ENCODE peak calls at places on chromosome 15, in six cellular contexts. O, J, T, X, M and A are unnamed samples. For H3K27me3, the result is how much of the 10 kb centered on the place peaks cover.

GRCh38 chr15:99674279-99674678 is 59.0 kb downstream of the LYSMD4 start:
- DNase-seq in T (no peak), M (no peak), J (no peak), O (no peak), X (no peak), A (no peak)

GRCh38 chr15:77030042-77030927 is 35.4 kb downstream of the PSTPIP1 start:
- DNase-seq in J (peak), O (no peak), X (no peak), T (no peak), M (no peak), A (no peak)

GRCh38 chr15:72288796-72289596 is 16.6 kb upstream of the PARP6 start:
- DNase-seq in O (no peak), M (no peak), J (peak), T (no peak), X (no peak), A (no peak)

GRCh38 chr15:85606721-85607120 is 188.0 kb downstream of the KLHL25 start:
- DNase-seq in M (no peak), O (no peak), X (no peak), J (no peak), T (no peak), A (no peak)

GRCh38 chr15:84878504-84878903 is 6.0 kb upstream of the SLC28A1 start:
- DNase-seq in T (peak), X (peak), J (peak), M (peak), O (peak), A (peak)

GRCh38 chr15:67033521-67033920 is 31.9 kb upstream of the SMAD3 start:
- DNase-seq in X (no peak), M (no peak), O (no peak), T (no peak), J (peak), A (no peak)

GRCh38 chr15:85473455-85473854 is 93.1 kb downstream of the AKAP13 start:
- DNase-seq in O (no peak), M (peak), X (no peak), J (no peak), T (no peak), A (peak)

GRCh38 chr15:68091743-68092142 is 37.6 kb downstream of the PIAS1 start:
- DNase-seq in J (no peak), T (no peak), X (no peak), O (no peak), M (no peak), A (no peak)

GRCh38 chr15:96746621-96747155 is 416.2 kb downstream of the NR2F2 start:
- DNase-seq in J (no peak), T (no peak), X (no peak), O (peak), M (no peak), A (no peak)

GRCh38 chr15:31034152-31034551 is 42.7 kb upstream of the MTMR10 start:
- DNase-seq in M (no peak), J (no peak), X (peak), T (no peak), O (no peak), A (peak)

GRCh38 chr15:90035835-90036220 is 34.7 kb downstream of the ZNF710 start:
- DNase-seq in X (no peak), T (no peak), O (no peak), M (no peak), J (no peak), A (no peak)

GRCh38 chr15:74011610-74012009 is 17.1 kb downstream of the PML start:
- DNase-seq in J (no peak), T (no peak), X (no peak), M (peak), O (no peak), A (peak)

GRCh38 chr15:82750831-82751181 is 41.1 kb upstream of the AP3B2 start:
- DNase-seq in T (no peak), O (no peak), X (peak), M (no peak), J (no peak), A (no peak)

GRCh38 chr15:101697488-101697887 is 26.8 kb downstream of the TARS3 start:
- DNase-seq in X (no peak), J (no peak), M (no peak), O (no peak), T (no peak), A (no peak)

GRCh38 chr15:83871808-83872559 is 218.1 kb downstream of the ADAMTSL3 start:
- DNase-seq in O (no peak), J (no peak), T (no peak), X (peak), M (peak), A (peak)

GRCh38 chr15:59447367-59447766 is 9.4 kb downstream of the FAM81A start:
- DNase-seq in M (no peak), J (no peak), T (no peak), O (no peak), X (no peak), A (no peak)

GRCh38 chr15:22895465-22896190 is 57.2 kb downstream of the NIPA2 start:
- DNase-seq in M (no peak), O (no peak), T (no peak), X (peak), J (no peak), A (peak)

GRCh38 chr15:75676688-75677475 is 29.2 kb downstream of the SNX33 start:
- DNase-seq in T (no peak), O (no peak), X (no peak), J (no peak), M (no peak), A (no peak)

GRCh38 chr15:76987276-76987675 is 7.7 kb upstream of the PSTPIP1 start:
- DNase-seq in X (no peak), O (no peak), T (no peak), J (no peak), M (no peak), A (no peak)

GRCh38 chr15:82871577-82872484 is 62.4 kb downstream of the WHAMM start:
- DNase-seq in T (no peak), X (no peak), J (peak), M (no peak), O (no peak), A (no peak)

GRCh38 chr15:68352401-68353062 is 75.0 kb downstream of the FEM1B start:
- DNase-seq in O (no peak), M (peak), X (peak), T (no peak), J (no peak), A (peak)

GRCh38 chr15:67136802-67137201 is 71.4 kb downstream of the SMAD3 start:
- DNase-seq in M (peak), J (no peak), O (no peak), X (no peak), T (no peak), A (no peak)

GRCh38 chr15:90315276-90315982 is 36.7 kb upstream of the ZNF774 start:
- DNase-seq in J (no peak), T (no peak), X (peak), O (no peak), M (peak), A (peak)

GRCh38 chr15:94387854-94388441 is 156.6 kb downstream of the MCTP2 start:
- DNase-seq in X (no peak), M (peak), T (no peak), O (no peak), J (no peak), A (no peak)

DNA sequence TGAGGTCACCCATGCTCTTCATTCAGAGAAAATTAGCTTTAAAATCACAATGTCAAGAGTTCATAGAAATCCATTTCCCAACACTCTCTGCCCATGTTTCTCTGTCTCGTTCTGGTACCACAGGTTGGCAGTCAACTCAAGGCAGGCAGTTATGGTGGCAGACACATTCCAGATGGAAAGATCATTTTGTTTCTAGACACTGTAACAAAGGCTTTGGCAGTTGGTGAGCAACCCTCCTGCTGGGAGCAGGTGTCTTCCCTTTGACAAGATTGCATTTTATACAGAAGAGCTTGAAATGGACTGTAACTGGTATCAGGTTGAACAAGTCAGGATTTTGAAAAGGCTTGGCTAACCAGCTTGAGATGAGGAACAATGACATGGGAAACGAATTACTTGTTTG is 169.9 kb downstream of the SEMA6D start:
- DNase-seq in J (no peak), O (no peak), T (no peak), X (no peak), M (no peak), A (no peak)
- H3K27me3 ChIP-seq in J (under half), O (under half), T (under half), X (under half), M (under half), A (under half)

GRCh38 chr15:88124199-88124598 is 132.3 kb downstream of the NTRK3 start:
- DNase-seq in O (no peak), X (no peak), M (no peak), T (no peak), J (no peak), A (no peak)
- H3K14ac ChIP-seq in O (no peak), X (no peak), M (no peak), T (no peak), J (no peak), A (no peak)

GRCh38 chr15:26682765-26683164 is 90.1 kb downstream of the GABRB3 start:
- DNase-seq in J (peak), O (no peak), T (no peak), M (no peak), X (no peak), A (no peak)
- H3K27me3 ChIP-seq in J (under half), O (under half), T (under half), M (under half), X (under half), A (under half)

GRCh38 chr15:65292938-65293518 is 2.8 kb upstream of the RNU5A-1 start:
- DNase-seq in J (no peak), X (no peak), M (no peak), O (no peak), T (no peak), A (no peak)

GRCh38 chr15:65302061-65302460 is 2.4 kb upstream of the RNU5B-1 start:
- DNase-seq in J (no peak), O (no peak), M (no peak), X (no peak), T (no peak), A (no peak)

GRCh38 chr15:65303687-65304392 is 637 bp upstream of the RNU5B-1 start:
- DNase-seq in X (peak), M (peak), T (no peak), O (peak), J (peak), A (peak)

GRCh38 chr15:65300924-65301441 is 3.5 kb upstream of the RNU5B-1 start:
- DNase-seq in O (no peak), M (no peak), T (no peak), X (no peak), J (peak), A (no peak)

GRCh38 chr15:65298731-65299130 is 2.9 kb downstream of the RNU5A-1 start:
- DNase-seq in M (no peak), X (no peak), J (no peak), O (no peak), T (no peak), A (no peak)
- H3K14ac ChIP-seq in M (no peak), X (no peak), J (no peak), O (no peak), T (no peak), A (no peak)

DNA sequence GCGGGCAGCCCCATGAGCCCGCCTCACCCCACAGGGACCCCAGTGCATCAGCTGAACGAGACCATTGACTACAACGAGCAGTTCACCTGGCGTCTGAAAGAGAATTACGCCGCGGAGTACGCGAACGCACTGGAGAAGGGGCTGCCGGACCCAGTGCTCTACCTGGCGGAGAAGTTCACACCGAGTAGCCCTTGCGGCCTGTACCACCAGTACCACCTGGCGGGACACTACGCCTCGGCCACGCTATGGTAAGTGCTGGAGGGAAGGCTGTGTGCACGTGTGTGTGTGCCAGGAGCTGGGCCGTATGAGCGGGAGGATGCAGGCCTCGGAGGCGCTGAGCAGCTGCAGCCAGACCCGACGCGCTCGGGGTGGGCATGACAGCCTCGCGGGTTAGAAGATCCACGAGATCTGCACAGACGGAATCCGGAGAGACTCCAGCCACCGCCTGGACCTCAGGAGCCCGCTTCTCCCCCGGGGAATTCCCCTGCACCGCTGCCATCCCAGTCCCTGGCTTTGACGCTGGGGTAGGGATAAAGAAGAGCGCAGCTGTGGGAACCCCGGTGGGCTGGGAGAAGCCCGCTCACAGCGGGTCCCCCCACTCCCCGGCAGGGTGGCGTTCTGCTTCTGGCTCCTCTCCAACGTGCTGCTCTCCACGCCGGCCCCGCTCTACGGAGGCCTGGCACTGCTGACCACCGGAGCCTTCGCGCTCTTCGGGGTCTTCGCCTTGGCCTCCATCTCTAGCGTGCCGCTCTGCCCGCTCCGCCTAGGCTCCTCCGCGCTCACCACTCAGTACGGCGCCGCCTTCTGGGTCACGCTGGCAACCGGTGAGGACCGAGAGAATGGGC is 2.6 kb downstream of the DUOXA2 start:
- DNase-seq in X (no peak), M (peak), O (no peak), J (no peak), T (no peak), A (no peak)
- H3K27me3 ChIP-seq in X (half or more), M (half or more), O (half or more), J (half or more), T (half or more), A (half or more)

DNA sequence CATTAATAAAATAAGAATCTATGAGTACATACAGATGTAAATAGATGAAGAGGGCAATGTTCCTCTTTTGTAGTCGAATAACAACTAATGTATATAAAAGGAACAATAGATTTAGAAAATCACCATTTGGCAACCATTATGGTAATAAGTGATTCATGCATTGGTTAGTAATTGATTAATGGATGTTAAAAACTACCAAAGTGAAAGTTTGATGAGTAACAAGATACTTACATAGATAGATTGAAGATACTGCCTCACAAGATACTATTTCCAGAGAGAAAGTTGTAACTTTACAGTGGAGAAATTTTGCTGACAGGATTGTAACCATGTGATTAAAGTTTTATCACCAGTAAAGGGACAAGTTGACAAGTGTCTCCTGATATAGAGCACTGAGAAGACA is 55.0 kb downstream of the TCF12 start:
- DNase-seq in O (no peak), M (no peak), X (no peak), J (no peak), T (no peak), A (no peak)
- H3K14ac ChIP-seq in O (no peak), M (no peak), X (no peak), J (no peak), T (no peak), A (no peak)

DNA sequence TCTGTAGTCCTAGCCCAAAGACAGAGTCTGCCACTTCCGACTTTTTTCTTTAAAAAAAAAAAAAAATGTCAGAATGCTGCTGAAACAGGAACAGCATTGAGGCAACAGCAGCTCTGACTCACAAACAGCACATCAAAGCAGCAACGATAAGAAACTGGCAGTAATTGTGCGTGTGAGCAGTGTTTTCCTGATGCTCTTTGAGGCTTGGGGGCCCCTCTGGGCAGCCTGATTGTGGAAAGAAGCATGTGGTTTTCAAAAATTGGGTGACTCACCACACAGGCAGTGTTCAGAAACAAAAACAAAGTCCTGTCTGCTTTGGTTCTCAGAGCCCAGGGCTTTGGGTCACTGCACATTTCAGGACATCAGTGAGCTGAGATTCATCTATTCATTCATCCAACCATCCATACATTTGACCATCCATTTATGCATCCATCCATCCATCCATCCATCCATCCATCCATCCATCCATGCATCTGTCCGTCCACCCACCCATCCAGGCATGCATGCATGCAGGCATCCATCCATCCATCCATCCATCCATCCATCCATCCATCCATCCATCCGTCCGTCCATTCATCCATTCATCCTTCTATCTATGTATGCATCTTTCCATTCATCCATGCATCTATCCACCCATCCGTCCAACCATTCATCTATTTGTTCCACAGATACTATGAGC is 308.4 kb downstream of the RPLP1 start:
- DNase-seq in T (no peak), O (no peak), X (peak), J (no peak), M (peak), A (peak)
- H3K27me3 ChIP-seq in T (under half), O (under half), X (under half), J (under half), M (under half), A (under half)

GRCh38 chr15:38648116-38648843 is 83.7 kb upstream of the RASGRP1 start:
- DNase-seq in M (no peak), J (no peak), T (no peak), X (no peak), O (no peak), A (peak)

GRCh38 chr15:38646716-38647115 is 82.1 kb upstream of the RASGRP1 start:
- DNase-seq in X (no peak), J (no peak), O (no peak), T (no peak), M (no peak), A (no peak)

GRCh38 chr15:38638841-38639240 is 74.2 kb upstream of the RASGRP1 start:
- DNase-seq in M (no peak), T (no peak), X (no peak), O (no peak), J (no peak), A (no peak)

GRCh38 chr15:38647683-38648082 is 83.1 kb upstream of the RASGRP1 start:
- DNase-seq in O (no peak), X (peak), J (no peak), T (no peak), M (peak), A (peak)

GRCh38 chr15:38642689-38643270 is 78.2 kb upstream of the RASGRP1 start:
- DNase-seq in X (no peak), J (no peak), O (no peak), T (no peak), M (no peak), A (no peak)
- H3K14ac ChIP-seq in X (no peak), J (no peak), O (no peak), T (no peak), M (no peak), A (no peak)

DNA sequence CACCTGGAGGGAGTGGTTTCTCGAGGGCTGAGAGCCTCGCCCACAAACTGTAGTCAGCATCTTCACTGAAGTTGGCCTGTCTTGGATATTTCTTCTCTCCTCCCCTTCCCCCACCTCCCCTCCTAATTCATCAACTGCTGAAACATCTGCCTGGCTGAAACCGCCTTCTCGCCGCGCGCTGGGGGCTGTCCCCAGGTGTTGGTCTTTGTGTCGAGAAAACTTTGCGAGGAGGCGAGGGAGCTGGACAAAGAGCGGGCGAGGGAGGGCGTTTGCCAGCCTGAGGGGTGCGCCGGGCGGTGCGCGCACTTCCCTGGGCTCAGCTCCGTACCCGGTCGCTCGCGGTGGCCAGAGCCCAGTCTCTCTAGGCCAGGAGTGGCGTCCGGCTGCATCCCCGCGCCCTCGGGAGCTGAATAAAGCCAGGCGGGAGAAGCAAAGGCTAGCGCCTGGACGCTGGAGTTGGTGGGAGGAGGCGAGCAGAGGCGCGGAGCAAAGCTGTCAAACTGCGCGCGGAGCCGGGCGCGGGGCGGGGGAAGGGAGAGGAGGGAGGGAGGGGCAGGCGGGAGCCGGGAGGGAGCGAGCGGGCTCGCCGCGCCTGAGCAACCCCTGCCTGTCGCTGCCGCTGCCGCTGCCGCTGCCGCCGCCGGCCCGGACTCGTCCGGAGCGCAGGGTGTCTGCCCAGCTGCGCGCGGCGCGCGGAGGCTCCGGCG is at the start of gene ST8SIA2:
- DNase-seq in X (no peak), O (peak), J (peak), M (no peak), T (no peak), A (no peak)
- H3K27me3 ChIP-seq in X (under half), O (under half), J (under half), M (half or more), T (under half), A (under half)

DNA sequence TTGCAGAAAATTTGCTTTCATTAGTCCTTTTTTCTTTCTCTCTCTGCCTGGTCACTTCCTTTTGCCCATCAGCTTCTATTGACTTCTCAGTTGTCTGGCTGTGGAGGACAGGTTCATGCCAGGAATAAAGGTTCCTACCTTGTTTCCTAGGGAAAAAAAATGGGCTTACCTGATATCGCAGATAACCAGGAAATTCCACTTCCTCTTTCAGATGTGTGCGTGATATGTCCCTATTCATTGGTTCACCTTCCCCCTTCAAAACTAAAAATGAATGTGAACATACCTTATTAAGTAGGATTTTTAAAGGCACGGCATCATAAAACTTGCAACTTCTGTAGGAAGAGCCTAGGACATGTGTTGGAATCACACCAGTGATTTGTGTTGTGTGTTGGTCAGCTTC is 120.0 kb upstream of the FGF7 start:
- DNase-seq in X (no peak), T (no peak), M (no peak), O (no peak), J (no peak), A (no peak)
- H3K14ac ChIP-seq in X (no peak), T (no peak), M (no peak), O (no peak), J (no peak), A (no peak)